ENCODE peak calls at places on chromosomes 12 and 14, in six cellular contexts. One of them, this sample, is unnamed.

GRCh38 chr14:57847096-57847495 is 18.8 kb downstream of the SLC35F4 start:
- DNase-seq in SJCRH30: no peak
- DNase-seq in left ventricle myocardium inferior: no peak
- DNase-seq in endothelial cell of umbilical vein: no peak
- DNase-seq in HepG2: no peak
- DNase-seq in effector memory CD4-positive, alpha-beta T cell: no peak
- DNase-seq in this sample: no peak

GRCh38 chr14:100881211-100882025 is 22.1 kb downstream of the RTL1 start:
- DNase-seq in SJCRH30: no peak
- DNase-seq in left ventricle myocardium inferior: no peak
- DNase-seq in endothelial cell of umbilical vein: no peak
- DNase-seq in HepG2: no peak
- DNase-seq in effector memory CD4-positive, alpha-beta T cell: no peak
- DNase-seq in this sample: no peak

GRCh38 chr12:71436696-71437095 is 2.9 kb upstream of the LGR5 start:
- DNase-seq in SJCRH30: no peak
- DNase-seq in left ventricle myocardium inferior: no peak
- DNase-seq in endothelial cell of umbilical vein: no peak
- DNase-seq in HepG2: no peak
- DNase-seq in effector memory CD4-positive, alpha-beta T cell: no peak
- DNase-seq in this sample: no peak

GRCh38 chr12:21169878-21170472 is 39.0 kb downstream of the SLCO1B1 start:
- DNase-seq in SJCRH30: peak; percentile 42
- DNase-seq in left ventricle myocardium inferior: no peak
- DNase-seq in endothelial cell of umbilical vein: peak; percentile 64
- DNase-seq in HepG2: peak; percentile 37
- DNase-seq in effector memory CD4-positive, alpha-beta T cell: peak; percentile 1
- DNase-seq in this sample: no peak

GRCh38 chr12:29725587-29726320 is 58.0 kb downstream of the TMTC1 start:
- DNase-seq in SJCRH30: peak; percentile 60
- DNase-seq in left ventricle myocardium inferior: peak; percentile 75
- DNase-seq in endothelial cell of umbilical vein: peak; percentile 84
- DNase-seq in HepG2: no peak
- DNase-seq in effector memory CD4-positive, alpha-beta T cell: no peak
- DNase-seq in this sample: no peak

GRCh38 chr14:101557811-101558738 is 3.2 kb upstream of the DIO3 start:
- DNase-seq in SJCRH30: no peak
- DNase-seq in left ventricle myocardium inferior: no peak
- DNase-seq in endothelial cell of umbilical vein: no peak
- DNase-seq in HepG2: peak; percentile 8
- DNase-seq in effector memory CD4-positive, alpha-beta T cell: no peak
- DNase-seq in this sample: no peak

GRCh38 chr14:36069535-36069900 is 107.0 kb downstream of the PTCSC3 start:
- DNase-seq in SJCRH30: peak; percentile 28
- DNase-seq in left ventricle myocardium inferior: no peak
- DNase-seq in endothelial cell of umbilical vein: peak; percentile 37
- DNase-seq in HepG2: peak; percentile 74
- DNase-seq in effector memory CD4-positive, alpha-beta T cell: no peak
- DNase-seq in this sample: no peak

GRCh38 chr14:100762901-100763300 is 36.2 kb downstream of the DLK1 start:
- DNase-seq in SJCRH30: no peak
- DNase-seq in left ventricle myocardium inferior: no peak
- DNase-seq in endothelial cell of umbilical vein: no peak
- DNase-seq in HepG2: no peak
- DNase-seq in effector memory CD4-positive, alpha-beta T cell: no peak
- DNase-seq in this sample: no peak

GRCh38 chr14:100295376-100296105 is 10.7 kb downstream of the SLC25A29 start:
- DNase-seq in SJCRH30: peak; percentile 1
- DNase-seq in left ventricle myocardium inferior: no peak
- DNase-seq in endothelial cell of umbilical vein: no peak
- DNase-seq in HepG2: no peak
- DNase-seq in effector memory CD4-positive, alpha-beta T cell: no peak
- DNase-seq in this sample: no peak

GRCh38 chr12:82959821-82960220 is 273.1 kb downstream of the TMTC2 start:
- DNase-seq in SJCRH30: no peak
- DNase-seq in left ventricle myocardium inferior: no peak
- DNase-seq in endothelial cell of umbilical vein: no peak
- DNase-seq in HepG2: no peak
- DNase-seq in effector memory CD4-positive, alpha-beta T cell: no peak
- DNase-seq in this sample: no peak

GRCh38 chr12:124371366-124371765 is 76.5 kb downstream of the RFLNA start:
- DNase-seq in SJCRH30: no peak
- DNase-seq in left ventricle myocardium inferior: no peak
- DNase-seq in endothelial cell of umbilical vein: no peak
- DNase-seq in HepG2: no peak
- DNase-seq in effector memory CD4-positive, alpha-beta T cell: no peak
- DNase-seq in this sample: no peak

GRCh38 chr12:84362552-84362897 is 550.1 kb downstream of the SLC6A15 start:
- DNase-seq in SJCRH30: no peak
- DNase-seq in left ventricle myocardium inferior: no peak
- DNase-seq in endothelial cell of umbilical vein: no peak
- DNase-seq in HepG2: no peak
- DNase-seq in effector memory CD4-positive, alpha-beta T cell: no peak
- DNase-seq in this sample: no peak

DNA sequence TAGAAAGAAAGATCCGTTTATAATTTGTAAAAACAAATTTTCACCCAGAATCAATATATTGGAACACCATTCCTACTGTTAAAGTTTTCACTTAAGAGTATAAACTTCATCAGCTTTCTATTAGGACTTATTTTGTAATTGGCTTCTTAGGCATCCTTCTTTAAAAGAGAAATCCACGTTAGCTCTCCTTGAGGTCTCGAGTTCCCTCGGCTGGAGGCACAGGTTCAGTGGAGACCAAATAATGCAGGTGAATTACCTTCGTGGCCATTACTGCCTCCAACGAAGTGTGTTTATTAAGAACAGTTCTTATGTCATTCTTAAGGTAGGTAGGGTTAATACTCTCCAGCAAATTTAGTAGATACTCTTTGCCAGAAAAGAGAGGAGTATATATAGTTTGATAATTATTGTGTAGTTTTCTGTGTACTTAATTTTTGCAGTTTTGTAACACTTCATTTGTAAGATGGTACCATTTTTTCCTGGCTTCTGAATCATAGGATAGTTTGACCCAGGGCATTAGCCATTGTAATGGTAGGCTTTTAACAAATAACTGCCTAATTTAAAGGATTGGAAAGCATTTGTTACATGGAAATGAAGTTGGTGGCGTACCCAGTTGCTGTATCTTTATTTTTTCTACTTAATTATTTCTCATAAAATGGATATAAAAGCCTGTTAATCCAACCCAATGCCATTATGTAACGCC is 2.2 kb downstream of the CALM1 start:
- DNase-seq in SJCRH30: no peak
- DNase-seq in left ventricle myocardium inferior: no peak
- DNase-seq in endothelial cell of umbilical vein: peak; percentile 31
- DNase-seq in HepG2: no peak
- DNase-seq in effector memory CD4-positive, alpha-beta T cell: no peak
- DNase-seq in this sample: no peak
- H3K4me1 ChIP-seq in SJCRH30: peaks cover 12% of the 10 kb centered on the region
- H3K4me1 ChIP-seq in left ventricle myocardium inferior: peaks cover 71% of the 10 kb centered on the region
- H3K4me1 ChIP-seq in endothelial cell of umbilical vein: peaks cover 35% of the 10 kb centered on the region
- H3K4me1 ChIP-seq in HepG2: peaks cover 39% of the 10 kb centered on the region
- H3K4me1 ChIP-seq in effector memory CD4-positive, alpha-beta T cell: peaks cover 46% of the 10 kb centered on the region
- H3K4me1 ChIP-seq in this sample: peaks cover 10% of the 10 kb centered on the region

GRCh38 chr12:53803703-53804102 is 51.9 kb upstream of the CISTR start:
- DNase-seq in SJCRH30: no peak
- DNase-seq in left ventricle myocardium inferior: no peak
- DNase-seq in endothelial cell of umbilical vein: no peak
- DNase-seq in HepG2: no peak
- DNase-seq in effector memory CD4-positive, alpha-beta T cell: no peak
- DNase-seq in this sample: no peak

GRCh38 chr12:53805801-53806200 is 54.0 kb upstream of the CISTR start:
- DNase-seq in SJCRH30: no peak
- DNase-seq in left ventricle myocardium inferior: no peak
- DNase-seq in endothelial cell of umbilical vein: no peak
- DNase-seq in HepG2: no peak
- DNase-seq in effector memory CD4-positive, alpha-beta T cell: no peak
- DNase-seq in this sample: no peak

GRCh38 chr12:53805067-53805466 is 53.3 kb upstream of the CISTR start:
- DNase-seq in SJCRH30: no peak
- DNase-seq in left ventricle myocardium inferior: no peak
- DNase-seq in endothelial cell of umbilical vein: no peak
- DNase-seq in HepG2: no peak
- DNase-seq in effector memory CD4-positive, alpha-beta T cell: no peak
- DNase-seq in this sample: no peak

GRCh38 chr12:53803194-53803593 is 51.4 kb upstream of the CISTR start:
- DNase-seq in SJCRH30: no peak
- DNase-seq in left ventricle myocardium inferior: no peak
- DNase-seq in endothelial cell of umbilical vein: no peak
- DNase-seq in HepG2: no peak
- DNase-seq in effector memory CD4-positive, alpha-beta T cell: no peak
- DNase-seq in this sample: no peak

DNA sequence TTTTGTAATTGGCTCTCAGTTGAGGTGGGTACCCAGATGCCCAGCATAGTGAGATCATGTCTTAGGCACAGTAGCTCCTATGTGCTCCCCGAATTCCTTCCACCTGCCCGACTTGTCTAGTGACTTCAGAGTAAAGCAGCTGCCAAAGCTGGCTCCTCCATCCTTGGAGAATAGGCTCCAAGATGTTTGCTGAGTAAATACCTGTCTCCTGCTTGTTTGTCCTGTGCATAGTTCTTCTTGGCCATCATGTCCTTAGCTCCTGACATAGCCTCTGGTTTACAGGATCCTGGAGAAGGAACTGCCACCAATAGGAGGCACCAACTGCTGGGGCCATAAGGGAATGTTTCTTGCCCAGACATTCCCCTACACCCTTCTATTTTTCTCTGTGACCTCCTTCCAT is 52.6 kb upstream of the CISTR start:
- DNase-seq in SJCRH30: no peak
- DNase-seq in left ventricle myocardium inferior: no peak
- DNase-seq in endothelial cell of umbilical vein: no peak
- DNase-seq in HepG2: no peak
- DNase-seq in effector memory CD4-positive, alpha-beta T cell: no peak
- DNase-seq in this sample: no peak
- H3K4me1 ChIP-seq in SJCRH30: no peaks in the 10 kb centered on the region
- H3K4me1 ChIP-seq in left ventricle myocardium inferior: no peaks in the 10 kb centered on the region
- H3K4me1 ChIP-seq in endothelial cell of umbilical vein: no peaks in the 10 kb centered on the region
- H3K4me1 ChIP-seq in HepG2: peaks cover 56% of the 10 kb centered on the region
- H3K4me1 ChIP-seq in effector memory CD4-positive, alpha-beta T cell: no peaks in the 10 kb centered on the region
- H3K4me1 ChIP-seq in this sample: no peaks in the 10 kb centered on the region

DNA sequence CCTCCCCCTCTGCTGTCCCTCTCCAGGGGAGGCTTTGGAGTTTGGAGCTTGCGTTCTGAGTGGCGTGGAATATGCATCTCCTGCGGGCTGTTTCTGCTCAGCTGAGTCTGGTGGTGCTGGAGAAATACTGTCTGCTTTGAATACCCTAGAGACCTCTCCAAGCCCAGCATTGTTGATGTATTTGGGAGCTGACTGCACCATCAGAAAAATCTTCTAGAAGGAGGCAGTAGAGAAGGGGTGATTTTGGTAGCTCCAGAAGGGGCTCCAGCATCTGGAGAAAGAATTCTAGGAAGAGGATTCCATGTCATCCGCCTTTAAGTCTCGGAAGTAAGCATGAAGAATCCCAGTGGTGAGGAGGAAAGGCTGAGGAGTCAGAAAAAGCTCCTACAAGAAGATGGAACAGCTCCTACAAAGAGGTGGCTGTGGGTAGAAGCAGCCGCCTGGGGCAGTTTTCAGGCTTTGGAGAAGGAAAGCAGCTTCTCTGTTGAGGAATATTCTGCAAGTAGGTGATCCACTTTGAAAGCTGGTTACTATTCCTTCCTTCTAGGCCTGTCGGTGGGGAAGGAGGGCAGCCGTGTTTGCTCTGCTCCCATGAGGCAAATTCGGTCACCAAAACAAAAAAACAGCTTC is 9.7 kb downstream of the MLXIP start:
- DNase-seq in SJCRH30: no peak
- DNase-seq in left ventricle myocardium inferior: no peak
- DNase-seq in endothelial cell of umbilical vein: no peak
- DNase-seq in HepG2: no peak
- DNase-seq in effector memory CD4-positive, alpha-beta T cell: no peak
- DNase-seq in this sample: no peak
- H3K4me1 ChIP-seq in SJCRH30: no peaks in the 10 kb centered on the region
- H3K4me1 ChIP-seq in left ventricle myocardium inferior: peaks cover 96% of the 10 kb centered on the region
- H3K4me1 ChIP-seq in endothelial cell of umbilical vein: peaks cover 10% of the 10 kb centered on the region
- H3K4me1 ChIP-seq in HepG2: peaks cover 10% of the 10 kb centered on the region
- H3K4me1 ChIP-seq in effector memory CD4-positive, alpha-beta T cell: peaks cover 33% of the 10 kb centered on the region
- H3K4me1 ChIP-seq in this sample: peaks cover 97% of the 10 kb centered on the region

GRCh38 chr12:53223391-53224267 is 8.4 kb downstream of the RARG start:
- DNase-seq in SJCRH30: peak; percentile 65
- DNase-seq in left ventricle myocardium inferior: peak; percentile 42
- DNase-seq in endothelial cell of umbilical vein: peak; percentile 46
- DNase-seq in HepG2: no peak
- DNase-seq in effector memory CD4-positive, alpha-beta T cell: peak; percentile 45
- DNase-seq in this sample: no peak

GRCh38 chr12:53222170-53223005 is 9.6 kb downstream of the RARG start:
- DNase-seq in SJCRH30: no peak
- DNase-seq in left ventricle myocardium inferior: no peak
- DNase-seq in endothelial cell of umbilical vein: no peak
- DNase-seq in HepG2: no peak
- DNase-seq in effector memory CD4-positive, alpha-beta T cell: no peak
- DNase-seq in this sample: no peak

GRCh38 chr12:53221203-53222076 is 10.6 kb downstream of the RARG start:
- DNase-seq in SJCRH30: peak; percentile 58
- DNase-seq in left ventricle myocardium inferior: peak; percentile 81
- DNase-seq in endothelial cell of umbilical vein: peak; percentile 72
- DNase-seq in HepG2: peak; percentile 77
- DNase-seq in effector memory CD4-positive, alpha-beta T cell: peak; percentile 51
- DNase-seq in this sample: no peak

GRCh38 chr12:53224268-53224896 is 7.6 kb downstream of the RARG start:
- DNase-seq in SJCRH30: no peak
- DNase-seq in left ventricle myocardium inferior: no peak
- DNase-seq in endothelial cell of umbilical vein: no peak
- DNase-seq in HepG2: peak; percentile 40
- DNase-seq in effector memory CD4-positive, alpha-beta T cell: no peak
- DNase-seq in this sample: no peak

DNA sequence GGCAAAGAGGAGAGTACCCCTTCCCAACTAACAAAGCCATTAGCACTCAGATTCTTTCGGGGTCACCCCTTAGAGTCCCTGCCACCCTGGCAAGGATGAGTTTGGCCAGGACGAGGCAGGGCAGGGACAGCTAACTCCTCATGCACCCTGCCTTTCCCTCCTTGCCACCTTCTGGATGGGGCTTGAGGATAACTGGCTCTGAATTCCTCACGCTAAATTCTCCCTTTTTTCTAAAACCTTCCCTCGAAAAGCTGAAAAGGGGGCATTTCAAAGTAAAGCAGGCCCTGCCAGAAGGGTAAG is 9.1 kb downstream of the RARG start:
- DNase-seq in SJCRH30: no peak
- DNase-seq in left ventricle myocardium inferior: no peak
- DNase-seq in endothelial cell of umbilical vein: no peak
- DNase-seq in HepG2: no peak
- DNase-seq in effector memory CD4-positive, alpha-beta T cell: no peak
- DNase-seq in this sample: no peak
- H3K4me1 ChIP-seq in SJCRH30: peaks cover 23% of the 10 kb centered on the region
- H3K4me1 ChIP-seq in left ventricle myocardium inferior: peaks cover 65% of the 10 kb centered on the region
- H3K4me1 ChIP-seq in endothelial cell of umbilical vein: peaks cover 39% of the 10 kb centered on the region
- H3K4me1 ChIP-seq in HepG2: peaks cover 51% of the 10 kb centered on the region
- H3K4me1 ChIP-seq in effector memory CD4-positive, alpha-beta T cell: peaks cover 55% of the 10 kb centered on the region
- H3K4me1 ChIP-seq in this sample: peaks cover 67% of the 10 kb centered on the region

This sample was measured in esophagus squamous epithelium.